ENCODE peak calls at places on chromosomes 2 and 18, in four cellular contexts. W, Z, N and S are unnamed samples.

GRCh38 chr2:180144311-180144813 is 137.3 kb upstream of the CWC22 start:
- DNase-seq in N (no peak), W (no peak), Z (no peak), S (no peak)

GRCh38 chr2:153354406-153354805 is 124.2 kb downstream of the RPRM start:
- DNase-seq in Z (no peak), W (no peak), N (no peak), S (no peak)

GRCh38 chr2:236638707-236639106 is 69.1 kb downstream of the ACKR3 start:
- DNase-seq in N (peak), Z (no peak), W (no peak), S (no peak)

GRCh38 chr2:67936995-67937394 is 125.8 kb downstream of the C1D start:
- DNase-seq in W (no peak), Z (no peak), N (no peak), S (no peak)

GRCh38 chr2:162582357-162582798 is 238.4 kb downstream of the GCA start:
- DNase-seq in Z (peak), W (peak), N (no peak), S (no peak)

GRCh38 chr2:193141998-193142397 is 947.3 kb upstream of the TMEFF2 start:
- DNase-seq in W (no peak), Z (no peak), N (no peak), S (no peak)

GRCh38 chr18:26634631-26635030 is 86.3 kb upstream of the KCTD1 start:
- DNase-seq in N (no peak), W (no peak), Z (no peak), S (no peak)

GRCh38 chr2:149431337-149431736 is 101.0 kb downstream of the LYPD6 start:
- DNase-seq in Z (peak), W (no peak), N (no peak), S (no peak)

GRCh38 chr2:40511661-40512213 is 59.8 kb upstream of the SLC8A1 start:
- DNase-seq in W (no peak), Z (peak), N (peak), S (no peak)

GRCh38 chr2:159438284-159438683 is 151.8 kb upstream of the WDSUB1 start:
- DNase-seq in Z (peak), N (no peak), W (no peak), S (no peak)

GRCh38 chr2:232418056-232418455 is 11.4 kb downstream of the ALPG start:
- DNase-seq in W (no peak), N (peak), Z (no peak), S (no peak)

GRCh38 chr2:169997140-169997887 is 170.1 kb downstream of the UBR3 start:
- DNase-seq in W (no peak), N (no peak), Z (no peak), S (no peak)

GRCh38 chr2:239151201-239152131 is 249.4 kb downstream of the HDAC4 start:
- DNase-seq in N (peak), W (no peak), Z (no peak), S (no peak)

GRCh38 chr2:68588589-68588988 is 54.8 kb upstream of the PROKR1 start:
- DNase-seq in N (no peak), W (no peak), Z (no peak), S (no peak)

GRCh38 chr2:235605306-235605998 is 111.6 kb downstream of the AGAP1 start:
- DNase-seq in Z (peak), N (peak), W (no peak), S (no peak)

GRCh38 chr2:66885775-66886402 is 451.0 kb downstream of the MEIS1 start:
- DNase-seq in Z (no peak), W (no peak), N (no peak), S (no peak)

GRCh38 chr2:73291093-73291460 is 2.3 kb downstream of the EGR4 start:
- DNase-seq in N (no peak), W (no peak), Z (peak), S (no peak)

GRCh38 chr2:85131116-85131515 is 2.1 kb upstream of the TCF7L1 start:
- DNase-seq in W (peak), Z (peak), N (no peak), S (no peak)

GRCh38 chr2:11901351-11902069 is 155.1 kb downstream of the LPIN1 start:
- DNase-seq in N (no peak), W (no peak), Z (no peak), S (no peak)

GRCh38 chr2:11896386-11896785 is 150.0 kb downstream of the LPIN1 start:
- DNase-seq in N (no peak), W (no peak), Z (no peak), S (no peak)

GRCh38 chr2:11899896-11900295 is 153.5 kb downstream of the LPIN1 start:
- DNase-seq in W (no peak), Z (no peak), N (no peak), S (no peak)

GRCh38 chr2:11899264-11899818 is 152.9 kb downstream of the LPIN1 start:
- DNase-seq in N (no peak), Z (no peak), W (no peak), S (no peak)

GRCh38 chr2:11898576-11898975 is 152.1 kb downstream of the LPIN1 start:
- DNase-seq in Z (no peak), W (no peak), N (no peak), S (no peak)
- TF ChIP-seq POLR2AphosphoS5 in Z (no peak), W (no peak), N (no peak), S (no peak)

GRCh38 chr2:53865264-53865663 is 5.5 kb upstream of the GPR75 start:
- DNase-seq in N (no peak), Z (no peak), W (no peak), S (no peak)
- TF ChIP-seq POLR2AphosphoS5 in N (no peak), Z (no peak), W (no peak), S (no peak)

GRCh38 chr2:213125646-213126347 is 25.6 kb downstream of the IKZF2 start:
- DNase-seq in W (no peak), N (no peak), Z (no peak), S (no peak)

GRCh38 chr2:213119061-213119809 is 32.2 kb downstream of the IKZF2 start:
- DNase-seq in N (no peak), W (no peak), Z (no peak), S (no peak)

GRCh38 chr2:213121677-213122076 is 29.7 kb downstream of the IKZF2 start:
- DNase-seq in N (no peak), W (no peak), Z (no peak), S (no peak)

DNA sequence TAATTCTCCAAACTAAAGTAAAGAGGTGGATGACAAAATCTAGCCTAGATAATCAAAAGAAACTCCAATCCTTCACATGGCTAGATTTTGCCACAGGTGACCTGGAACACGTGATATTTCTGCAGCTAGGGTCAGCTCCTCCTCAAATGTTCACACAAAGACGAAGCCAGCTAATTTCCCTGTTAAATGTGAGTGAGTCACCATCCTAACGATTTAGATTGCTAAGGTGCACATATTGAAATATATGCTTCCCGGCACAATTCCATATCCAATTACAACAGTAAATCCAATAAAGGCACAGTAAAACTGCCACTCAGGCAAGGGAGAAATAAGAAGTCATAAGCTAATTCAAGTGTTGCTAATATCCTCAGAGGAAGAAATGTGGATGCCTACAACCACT is 28.7 kb downstream of the IKZF2 start:
- DNase-seq in W (no peak), Z (no peak), N (no peak), S (no peak)
- TF ChIP-seq POLR2AphosphoS5 in W (no peak), Z (no peak), N (no peak), S (no peak)

GRCh38 chr2:50448556-50448955 is 583.4 kb downstream of the NRXN1 start:
- DNase-seq in Z (no peak), W (no peak), N (no peak), S (no peak)
- TF ChIP-seq POLR2AphosphoS5 in Z (no peak), W (no peak), N (no peak), S (no peak)